ENCODE peak calls at places on chromosomes 6 and 20, in eight cellular contexts. R is left ventricle myocardium inferior, Q is ovary, B is A172, K is T-helper 9 cell, F is NCI-H2081, H is hypothalamus, W is NCI-H748 treated with DMSO at 0.1 percent for 48 hours. N is an unnamed sample.

GRCh38 chr6:41191569-41191968 is 9.4 kb downstream of the TREML2 start:
- DNase-seq in R (peak; percentile 42), K (peak; percentile 20), H (no peak), F (no peak), B (no peak), W (no peak), Q (no peak), N (peak; percentile 44)

GRCh38 chr6:39082310-39082709 is 32.7 kb downstream of the SAYSD1 start:
- DNase-seq in K (no peak), H (no peak), R (no peak), Q (no peak), F (no peak), B (no peak), W (no peak), N (no peak)

GRCh38 chr20:4691753-4692152 is 30.0 kb upstream of the PRND start:
- DNase-seq in K (no peak), R (no peak), F (no peak), Q (no peak), H (no peak), W (no peak), B (no peak), N (peak; percentile 47)

GRCh38 chr6:27019651-27020552 is 227.6 kb upstream of the PRSS16 start:
- DNase-seq in K (no peak), W (peak; percentile 94), H (peak; percentile 53), R (peak; percentile 79), F (peak; percentile 94), Q (peak; percentile 85), B (peak; percentile 95), N (peak; percentile 93)

GRCh38 chr6:143680157-143680556 is 2.4 kb downstream of the PHACTR2 start:
- DNase-seq in B (no peak), K (no peak), H (no peak), Q (no peak), F (no peak), W (no peak), R (no peak), N (no peak)

GRCh38 chr20:35117148-35117547 is 24.5 kb upstream of the TRPC4AP start:
- DNase-seq in R (no peak), B (no peak), H (no peak), F (no peak), K (no peak), W (no peak), Q (no peak), N (no peak)

GRCh38 chr6:154329350-154330170 is 27.0 kb downstream of the IPCEF1 start:
- DNase-seq in F (no peak), H (no peak), B (no peak), Q (no peak), R (no peak), W (no peak), K (no peak), N (no peak)

GRCh38 chr20:33014336-33015113 is 7.0 kb downstream of the BPIFB2 start:
- DNase-seq in K (no peak), R (no peak), W (no peak), Q (no peak), H (no peak), B (no peak), F (no peak), N (no peak)

GRCh38 chr20:21622097-21622496 is 83.4 kb upstream of the PAX1 start:
- DNase-seq in R (no peak), B (no peak), H (no peak), Q (no peak), K (no peak), F (no peak), W (no peak), N (peak; percentile 55)

GRCh38 chr6:89067796-89068195 is 12.8 kb upstream of the PNRC1 start:
- DNase-seq in R (no peak), H (no peak), Q (no peak), B (no peak), W (no peak), F (no peak), K (no peak), N (peak; percentile 89)

GRCh38 chr20:11144114-11144513 is 470.3 kb upstream of the JAG1 start:
- DNase-seq in B (peak; percentile 90), K (no peak), W (no peak), H (no peak), F (no peak), R (no peak), Q (no peak), N (no peak)

GRCh38 chr6:112150363-112150762 is 63.0 kb downstream of the FAM229B start:
- DNase-seq in H (no peak), F (no peak), K (no peak), B (no peak), R (no peak), W (no peak), Q (no peak), N (no peak)

GRCh38 chr20:20465259-20465658 is 97.4 kb downstream of the INSM1 start:
- DNase-seq in W (peak; percentile 28), B (no peak), H (no peak), Q (no peak), F (peak; percentile 48), R (no peak), K (no peak), N (peak; percentile 25)

GRCh38 chr20:54025166-54025835 is 45.1 kb downstream of the BCAS1 start:
- DNase-seq in K (no peak), Q (no peak), R (no peak), F (no peak), H (no peak), W (no peak), B (peak; percentile 60), N (no peak)

GRCh38 chr20:15487682-15488081 is 1085.6 kb downstream of the KIF16B start:
- DNase-seq in B (no peak), F (no peak), R (no peak), H (no peak), Q (no peak), W (no peak), K (no peak), N (no peak)

GRCh38 chr20:32140603-32141002 is 31.1 kb downstream of the TM9SF4 start:
- DNase-seq in B (no peak), W (no peak), R (no peak), H (no peak), Q (no peak), K (no peak), F (no peak), N (no peak)

N was measured in PC-3.